ENCODE peak calls at places on chromosomes 16 and 17, in eight cellular contexts. One of them, this sample, is unnamed.

GRCh38 chr17:11300738-11301137 is 59.7 kb downstream of the SHISA6 start:
- DNase-seq in astrocyte of the cerebellum: no peak
- DNase-seq in amygdala: no peak
- DNase-seq in AG04450: no peak
- DNase-seq in bronchial epithelial cell: no peak
- DNase-seq in endothelial cell: no peak
- DNase-seq in endodermal cell: no peak
- DNase-seq in T-helper 2 cell: no peak
- DNase-seq in this sample: no peak

GRCh38 chr16:30010817-30011504 is at the start of gene DOC2A:
- DNase-seq in astrocyte of the cerebellum: no peak
- DNase-seq in amygdala: no peak
- DNase-seq in AG04450: no peak
- DNase-seq in bronchial epithelial cell: no peak
- DNase-seq in endothelial cell: peak; percentile 18
- DNase-seq in endodermal cell: peak; percentile 85
- DNase-seq in T-helper 2 cell: peak; percentile 47
- DNase-seq in this sample: no peak

GRCh38 chr17:46943218-46943510 is 20.2 kb downstream of the GOSR2 start:
- DNase-seq in astrocyte of the cerebellum: no peak
- DNase-seq in amygdala: no peak
- DNase-seq in AG04450: no peak
- DNase-seq in bronchial epithelial cell: no peak
- DNase-seq in endothelial cell: no peak
- DNase-seq in endodermal cell: no peak
- DNase-seq in T-helper 2 cell: no peak
- DNase-seq in this sample: no peak

GRCh38 chr17:43732961-43733360 is 25.6 kb downstream of the SOST start:
- DNase-seq in astrocyte of the cerebellum: peak; percentile 49
- DNase-seq in amygdala: no peak
- DNase-seq in AG04450: peak; percentile 55
- DNase-seq in bronchial epithelial cell: peak; percentile 64
- DNase-seq in endothelial cell: no peak
- DNase-seq in endodermal cell: no peak
- DNase-seq in T-helper 2 cell: no peak
- DNase-seq in this sample: peak; percentile 49

GRCh38 chr16:86379505-86379846 is 130.9 kb upstream of the FOXF1 start:
- DNase-seq in astrocyte of the cerebellum: no peak
- DNase-seq in amygdala: no peak
- DNase-seq in AG04450: no peak
- DNase-seq in bronchial epithelial cell: no peak
- DNase-seq in endothelial cell: no peak
- DNase-seq in endodermal cell: no peak
- DNase-seq in T-helper 2 cell: no peak
- DNase-seq in this sample: no peak

GRCh38 chr16:72055911-72056310 is 1.6 kb downstream of the HP start:
- DNase-seq in astrocyte of the cerebellum: no peak
- DNase-seq in amygdala: no peak
- DNase-seq in AG04450: no peak
- DNase-seq in bronchial epithelial cell: no peak
- DNase-seq in endothelial cell: no peak
- DNase-seq in endodermal cell: no peak
- DNase-seq in T-helper 2 cell: no peak
- DNase-seq in this sample: no peak

GRCh38 chr16:3362931-3363330 is 7.2 kb downstream of the OR2C1 start:
- DNase-seq in astrocyte of the cerebellum: no peak
- DNase-seq in amygdala: no peak
- DNase-seq in AG04450: no peak
- DNase-seq in bronchial epithelial cell: no peak
- DNase-seq in endothelial cell: no peak
- DNase-seq in endodermal cell: no peak
- DNase-seq in T-helper 2 cell: no peak
- DNase-seq in this sample: no peak

GRCh38 chr17:14201087-14201486 is 35.6 kb downstream of the CDRT15 start:
- DNase-seq in astrocyte of the cerebellum: no peak
- DNase-seq in amygdala: no peak
- DNase-seq in AG04450: no peak
- DNase-seq in bronchial epithelial cell: no peak
- DNase-seq in endothelial cell: no peak
- DNase-seq in endodermal cell: no peak
- DNase-seq in T-helper 2 cell: peak; percentile 98
- DNase-seq in this sample: no peak

GRCh38 chr17:43694081-43694870 is 32.6 kb upstream of the MEOX1 start:
- DNase-seq in astrocyte of the cerebellum: peak; percentile 68
- DNase-seq in amygdala: peak; percentile 51
- DNase-seq in AG04450: peak; percentile 55
- DNase-seq in bronchial epithelial cell: peak; percentile 72
- DNase-seq in endothelial cell: peak; percentile 83
- DNase-seq in endodermal cell: peak; percentile 97
- DNase-seq in T-helper 2 cell: peak; percentile 79
- DNase-seq in this sample: peak; percentile 97

GRCh38 chr16:51982715-51983680 is 563.9 kb downstream of the TOX3 start:
- DNase-seq in astrocyte of the cerebellum: peak; percentile 67
- DNase-seq in amygdala: peak; percentile 2
- DNase-seq in AG04450: peak; percentile 47
- DNase-seq in bronchial epithelial cell: peak; percentile 72
- DNase-seq in endothelial cell: peak; percentile 56
- DNase-seq in endodermal cell: peak; percentile 63
- DNase-seq in T-helper 2 cell: peak; percentile 42
- DNase-seq in this sample: peak; percentile 66

GRCh38 chr17:36808181-36808661 is 129.1 kb upstream of the LHX1 start:
- DNase-seq in astrocyte of the cerebellum: no peak
- DNase-seq in amygdala: no peak
- DNase-seq in AG04450: no peak
- DNase-seq in bronchial epithelial cell: no peak
- DNase-seq in endothelial cell: peak; percentile 56
- DNase-seq in endodermal cell: peak; percentile 88
- DNase-seq in T-helper 2 cell: no peak
- DNase-seq in this sample: no peak

GRCh38 chr16:58186176-58186944 is 11.5 kb downstream of the CSNK2A2 start:
- DNase-seq in astrocyte of the cerebellum: no peak
- DNase-seq in amygdala: no peak
- DNase-seq in AG04450: no peak
- DNase-seq in bronchial epithelial cell: no peak
- DNase-seq in endothelial cell: no peak
- DNase-seq in endodermal cell: no peak
- DNase-seq in T-helper 2 cell: no peak
- DNase-seq in this sample: no peak

This sample was measured in PC-3.